ENCODE peak calls at places on chromosome 13, in ten cellular contexts. One of them, this sample, is unnamed.

GRCh38 chr13:30623392-30623791 is 5.7 kb downstream of the USPL1 start:
- DNase-seq in stimulated activated CD4-positive, alpha-beta T cell treated with anti-CD3 and anti-CD28 coated beads, Interleukin-4, amount 100 ng/mL, for 24 hours: no peak
- DNase-seq in activated CD4-positive, alpha-beta T cell treated with anti-CD3 and anti-CD28 coated beads for 24 hours: no peak
- DNase-seq in tibial nerve: no peak
- DNase-seq in heart right ventricle: no peak
- DNase-seq in substantia nigra: no peak
- DNase-seq in ascending aorta: no peak
- DNase-seq in globus pallidus: no peak
- DNase-seq in cardiac muscle cell: no peak
- DNase-seq in HFF-Myc: no peak
- DNase-seq in this sample: no peak

GRCh38 chr13:36431204-36432105 is 840 bp upstream of the CCNA1 start:
- DNase-seq in stimulated activated CD4-positive, alpha-beta T cell treated with anti-CD3 and anti-CD28 coated beads, Interleukin-4, amount 100 ng/mL, for 24 hours: no peak
- DNase-seq in activated CD4-positive, alpha-beta T cell treated with anti-CD3 and anti-CD28 coated beads for 24 hours: no peak
- DNase-seq in tibial nerve: no peak
- DNase-seq in heart right ventricle: peak; percentile 17
- DNase-seq in substantia nigra: no peak
- DNase-seq in ascending aorta: no peak
- DNase-seq in globus pallidus: no peak
- DNase-seq in cardiac muscle cell: peak; percentile 42
- DNase-seq in HFF-Myc: no peak
- DNase-seq in this sample: no peak

GRCh38 chr13:33927315-33927714 is 109.4 kb downstream of the RFC3 start:
- DNase-seq in stimulated activated CD4-positive, alpha-beta T cell treated with anti-CD3 and anti-CD28 coated beads, Interleukin-4, amount 100 ng/mL, for 24 hours: no peak
- DNase-seq in activated CD4-positive, alpha-beta T cell treated with anti-CD3 and anti-CD28 coated beads for 24 hours: no peak
- DNase-seq in tibial nerve: no peak
- DNase-seq in heart right ventricle: no peak
- DNase-seq in substantia nigra: no peak
- DNase-seq in ascending aorta: no peak
- DNase-seq in globus pallidus: no peak
- DNase-seq in cardiac muscle cell: no peak
- DNase-seq in HFF-Myc: peak; percentile 44
- DNase-seq in this sample: no peak

GRCh38 chr13:108959254-108959653 is 329.8 kb downstream of the MYO16 start:
- DNase-seq in stimulated activated CD4-positive, alpha-beta T cell treated with anti-CD3 and anti-CD28 coated beads, Interleukin-4, amount 100 ng/mL, for 24 hours: no peak
- DNase-seq in activated CD4-positive, alpha-beta T cell treated with anti-CD3 and anti-CD28 coated beads for 24 hours: no peak
- DNase-seq in tibial nerve: no peak
- DNase-seq in heart right ventricle: no peak
- DNase-seq in substantia nigra: no peak
- DNase-seq in ascending aorta: no peak
- DNase-seq in globus pallidus: no peak
- DNase-seq in cardiac muscle cell: no peak
- DNase-seq in HFF-Myc: no peak
- DNase-seq in this sample: no peak

GRCh38 chr13:78131811-78132210 is 213.2 kb upstream of the EDNRB start:
- DNase-seq in stimulated activated CD4-positive, alpha-beta T cell treated with anti-CD3 and anti-CD28 coated beads, Interleukin-4, amount 100 ng/mL, for 24 hours: no peak
- DNase-seq in activated CD4-positive, alpha-beta T cell treated with anti-CD3 and anti-CD28 coated beads for 24 hours: no peak
- DNase-seq in tibial nerve: no peak
- DNase-seq in heart right ventricle: no peak
- DNase-seq in substantia nigra: no peak
- DNase-seq in ascending aorta: no peak
- DNase-seq in globus pallidus: no peak
- DNase-seq in cardiac muscle cell: no peak
- DNase-seq in HFF-Myc: no peak
- DNase-seq in this sample: no peak

GRCh38 chr13:70505809-70506208 is 397.6 kb upstream of the KLHL1 start:
- DNase-seq in stimulated activated CD4-positive, alpha-beta T cell treated with anti-CD3 and anti-CD28 coated beads, Interleukin-4, amount 100 ng/mL, for 24 hours: no peak
- DNase-seq in activated CD4-positive, alpha-beta T cell treated with anti-CD3 and anti-CD28 coated beads for 24 hours: no peak
- DNase-seq in tibial nerve: no peak
- DNase-seq in heart right ventricle: no peak
- DNase-seq in substantia nigra: no peak
- DNase-seq in ascending aorta: no peak
- DNase-seq in globus pallidus: no peak
- DNase-seq in cardiac muscle cell: no peak
- DNase-seq in HFF-Myc: no peak
- DNase-seq in this sample: no peak

GRCh38 chr13:46527237-46527636 is 25.7 kb upstream of the LRCH1 start:
- DNase-seq in stimulated activated CD4-positive, alpha-beta T cell treated with anti-CD3 and anti-CD28 coated beads, Interleukin-4, amount 100 ng/mL, for 24 hours: no peak
- DNase-seq in activated CD4-positive, alpha-beta T cell treated with anti-CD3 and anti-CD28 coated beads for 24 hours: no peak
- DNase-seq in tibial nerve: no peak
- DNase-seq in heart right ventricle: no peak
- DNase-seq in substantia nigra: no peak
- DNase-seq in ascending aorta: no peak
- DNase-seq in globus pallidus: no peak
- DNase-seq in cardiac muscle cell: peak; percentile 11
- DNase-seq in HFF-Myc: no peak
- DNase-seq in this sample: no peak

GRCh38 chr13:89695343-89696257 is 1651.9 kb upstream of the MIR17HG start:
- DNase-seq in stimulated activated CD4-positive, alpha-beta T cell treated with anti-CD3 and anti-CD28 coated beads, Interleukin-4, amount 100 ng/mL, for 24 hours: no peak
- DNase-seq in activated CD4-positive, alpha-beta T cell treated with anti-CD3 and anti-CD28 coated beads for 24 hours: peak; percentile 3
- DNase-seq in tibial nerve: peak; percentile 35
- DNase-seq in heart right ventricle: no peak
- DNase-seq in substantia nigra: no peak
- DNase-seq in ascending aorta: no peak
- DNase-seq in globus pallidus: peak; percentile 56
- DNase-seq in cardiac muscle cell: peak; percentile 68
- DNase-seq in HFF-Myc: no peak
- DNase-seq in this sample: no peak

GRCh38 chr13:90443268-90443667 is 904.2 kb upstream of the MIR17HG start:
- DNase-seq in stimulated activated CD4-positive, alpha-beta T cell treated with anti-CD3 and anti-CD28 coated beads, Interleukin-4, amount 100 ng/mL, for 24 hours: no peak
- DNase-seq in activated CD4-positive, alpha-beta T cell treated with anti-CD3 and anti-CD28 coated beads for 24 hours: no peak
- DNase-seq in tibial nerve: no peak
- DNase-seq in heart right ventricle: no peak
- DNase-seq in substantia nigra: no peak
- DNase-seq in ascending aorta: no peak
- DNase-seq in globus pallidus: no peak
- DNase-seq in cardiac muscle cell: no peak
- DNase-seq in HFF-Myc: no peak
- DNase-seq in this sample: no peak

GRCh38 chr13:113548171-113548641 is 36.3 kb upstream of the TFDP1 start:
- DNase-seq in stimulated activated CD4-positive, alpha-beta T cell treated with anti-CD3 and anti-CD28 coated beads, Interleukin-4, amount 100 ng/mL, for 24 hours: no peak
- DNase-seq in activated CD4-positive, alpha-beta T cell treated with anti-CD3 and anti-CD28 coated beads for 24 hours: no peak
- DNase-seq in tibial nerve: no peak
- DNase-seq in heart right ventricle: no peak
- DNase-seq in substantia nigra: no peak
- DNase-seq in ascending aorta: peak; percentile 62
- DNase-seq in globus pallidus: peak; percentile 30
- DNase-seq in cardiac muscle cell: no peak
- DNase-seq in HFF-Myc: no peak
- DNase-seq in this sample: no peak

GRCh38 chr13:73338389-73338788 is 279.6 kb downstream of the KLF5 start:
- DNase-seq in stimulated activated CD4-positive, alpha-beta T cell treated with anti-CD3 and anti-CD28 coated beads, Interleukin-4, amount 100 ng/mL, for 24 hours: no peak
- DNase-seq in activated CD4-positive, alpha-beta T cell treated with anti-CD3 and anti-CD28 coated beads for 24 hours: no peak
- DNase-seq in tibial nerve: no peak
- DNase-seq in heart right ventricle: no peak
- DNase-seq in substantia nigra: no peak
- DNase-seq in ascending aorta: no peak
- DNase-seq in globus pallidus: no peak
- DNase-seq in cardiac muscle cell: no peak
- DNase-seq in HFF-Myc: no peak
- DNase-seq in this sample: no peak

GRCh38 chr13:48994731-48995130 is 19.0 kb downstream of the FNDC3A start:
- DNase-seq in stimulated activated CD4-positive, alpha-beta T cell treated with anti-CD3 and anti-CD28 coated beads, Interleukin-4, amount 100 ng/mL, for 24 hours: no peak
- DNase-seq in activated CD4-positive, alpha-beta T cell treated with anti-CD3 and anti-CD28 coated beads for 24 hours: no peak
- DNase-seq in tibial nerve: no peak
- DNase-seq in heart right ventricle: no peak
- DNase-seq in substantia nigra: no peak
- DNase-seq in ascending aorta: no peak
- DNase-seq in globus pallidus: no peak
- DNase-seq in cardiac muscle cell: no peak
- DNase-seq in HFF-Myc: no peak
- DNase-seq in this sample: no peak

This sample was measured in GM12891.